ENCODE peak calls at places on chromosome 6, in ten cellular contexts. Y is heart left ventricle; F is fibroblast of lung; I is RPMI7951; Q is GM12865; N is C1 segment of cervical spinal cord; Z is activated CD8-positive, alpha-beta memory T cell treated with anti-CD3 and anti-CD28 coated beads, Interleukin-2, amount 50 U/mL, for 4 hours; P is HCT116; E is mucosa of gallbladder; M is neuronal stem cell. T is an unnamed sample.

GRCh38 chr6:25777031-25777430 is 22.5 kb downstream of the SLC17A4 start:
- DNase-seq in E (no peak), I (peak), Z (no peak), M (no peak), Q (no peak), F (no peak), P (no peak), N (no peak), Y (no peak), T (no peak)

GRCh38 chr6:137351890-137352289 is 132.7 kb upstream of the IFNGR1 start:
- DNase-seq in I (peak), E (no peak), Q (no peak), N (no peak), F (no peak), P (no peak), Y (no peak), Z (no peak), M (no peak), T (no peak)

GRCh38 chr6:119096683-119097310 is 18.3 kb upstream of the FAM184A start:
- DNase-seq in M (no peak), Q (no peak), N (peak), Z (no peak), F (peak), E (peak), Y (peak), I (no peak), P (no peak), T (no peak)

GRCh38 chr6:107965746-107966145 is 7.7 kb upstream of the SEC63 start:
- DNase-seq in P (no peak), I (peak), Y (no peak), M (no peak), Q (no peak), N (no peak), Z (no peak), F (peak), E (no peak), T (no peak)

GRCh38 chr6:41028618-41029486 is 10.2 kb downstream of the UNC5CL start:
- DNase-seq in E (no peak), N (no peak), P (no peak), Y (no peak), Q (no peak), F (no peak), M (no peak), Z (no peak), I (peak), T (no peak)

GRCh38 chr6:151263967-151264366 is 24.2 kb downstream of the AKAP12 start:
- DNase-seq in Y (no peak), Z (no peak), Q (no peak), E (no peak), P (no peak), N (no peak), F (peak), I (no peak), M (no peak), T (no peak)

GRCh38 chr6:41503841-41504525 is 42.2 kb upstream of the FOXP4 start:
- DNase-seq in P (no peak), M (no peak), F (peak), Z (no peak), I (peak), N (no peak), Y (no peak), E (no peak), Q (peak), T (no peak)

GRCh38 chr6:130934848-130935585 is 107.8 kb downstream of the SMLR1 start:
- DNase-seq in Z (no peak), M (no peak), Y (no peak), I (no peak), P (no peak), F (peak), N (no peak), Q (no peak), E (no peak), T (no peak)

GRCh38 chr6:67629268-67629667 is 1005.8 kb upstream of the ADGRB3 start:
- DNase-seq in P (no peak), Z (no peak), Q (no peak), F (peak), Y (no peak), M (no peak), I (no peak), E (no peak), N (no peak), T (no peak)

GRCh38 chr6:29522241-29522640 is 34.5 kb upstream of the MAS1L start:
- DNase-seq in N (no peak), M (no peak), Z (no peak), Y (no peak), I (no peak), E (no peak), Q (no peak), F (no peak), P (no peak), T (no peak)

GRCh38 chr6:168541307-168541706 is 100.3 kb downstream of the SMOC2 start:
- DNase-seq in Q (no peak), F (no peak), Z (no peak), Y (no peak), N (no peak), P (no peak), I (no peak), M (no peak), E (no peak), T (no peak)

GRCh38 chr6:139613496-139613895 is 239.0 kb upstream of the CITED2 start:
- DNase-seq in Z (no peak), Y (no peak), Q (no peak), P (no peak), M (no peak), I (no peak), E (no peak), F (no peak), N (no peak), T (no peak)